ENCODE peak calls at places on chromosomes 16 and 17, in four cellular contexts. One of them, this sample, is unnamed.

GRCh38 chr16:87812200-87812656 is 46.4 kb upstream of the KLHDC4 start:
- DNase-seq in H1: no peak
- DNase-seq in HepG2: peak; percentile 68
- DNase-seq in K562: no peak
- DNase-seq in this sample: no peak

GRCh38 chr16:69465881-69466280 is 41.5 kb downstream of the CYB5B start:
- DNase-seq in H1: no peak
- DNase-seq in HepG2: peak; percentile 87
- DNase-seq in K562: no peak
- DNase-seq in this sample: no peak

GRCh38 chr16:88195911-88196465 is 186.8 kb upstream of the ZNF469 start:
- DNase-seq in H1: no peak
- DNase-seq in HepG2: no peak
- DNase-seq in K562: no peak
- DNase-seq in this sample: no peak

GRCh38 chr17:57242148-57242547 is 14.2 kb upstream of the MSI2 start:
- DNase-seq in H1: no peak
- DNase-seq in HepG2: no peak
- DNase-seq in K562: no peak
- DNase-seq in this sample: no peak

GRCh38 chr17:82410014-82410716 is 8.0 kb upstream of the HEXD start:
- DNase-seq in H1: no peak
- DNase-seq in HepG2: no peak
- DNase-seq in K562: no peak
- DNase-seq in this sample: no peak

GRCh38 chr16:70432800-70433455 is 6.0 kb downstream of the ST3GAL2 start:
- DNase-seq in H1: no peak
- DNase-seq in HepG2: no peak
- DNase-seq in K562: peak; percentile 9
- DNase-seq in this sample: no peak

GRCh38 chr17:4230142-4230541 is 33.6 kb downstream of the ANKFY1 start:
- DNase-seq in H1: no peak
- DNase-seq in HepG2: no peak
- DNase-seq in K562: no peak
- DNase-seq in this sample: peak; percentile 74

GRCh38 chr16:90048737-90049330 is 28.3 kb downstream of the PRDM7 start:
- DNase-seq in H1: no peak
- DNase-seq in HepG2: no peak
- DNase-seq in K562: no peak
- DNase-seq in this sample: no peak

GRCh38 chr16:49939495-49939894 is 83.6 kb upstream of the ZNF423 start:
- DNase-seq in H1: no peak
- DNase-seq in HepG2: no peak
- DNase-seq in K562: no peak
- DNase-seq in this sample: no peak

GRCh38 chr16:85192736-85193493 is 80.6 kb upstream of the CIBAR2 start:
- DNase-seq in H1: no peak
- DNase-seq in HepG2: no peak
- DNase-seq in K562: no peak
- DNase-seq in this sample: no peak

GRCh38 chr16:63983401-63983800 is 1138.5 kb downstream of the CDH11 start:
- DNase-seq in H1: no peak
- DNase-seq in HepG2: no peak
- DNase-seq in K562: no peak
- DNase-seq in this sample: no peak

GRCh38 chr17:30939059-30939689 is 17.4 kb downstream of the ADAP2 start:
- DNase-seq in H1: no peak
- DNase-seq in HepG2: no peak
- DNase-seq in K562: no peak
- DNase-seq in this sample: no peak

GRCh38 chr17:63537991-63538692 is 12.1 kb upstream of the DCAF7 start:
- DNase-seq in H1: no peak
- DNase-seq in HepG2: no peak
- DNase-seq in K562: peak; percentile 63
- DNase-seq in this sample: no peak

GRCh38 chr16:26985100-26986065 is 81.3 kb upstream of the C16orf82 start:
- DNase-seq in H1: peak; percentile 13
- DNase-seq in HepG2: no peak
- DNase-seq in K562: no peak
- DNase-seq in this sample: no peak

GRCh38 chr16:74558873-74559272 is 48.0 kb downstream of the GLG1 start:
- DNase-seq in H1: no peak
- DNase-seq in HepG2: no peak
- DNase-seq in K562: no peak
- DNase-seq in this sample: no peak

GRCh38 chr17:60599220-60599619 is 773 bp upstream of the PPM1D start:
- DNase-seq in H1: no peak
- DNase-seq in HepG2: no peak
- DNase-seq in K562: peak; percentile 22
- DNase-seq in this sample: no peak

GRCh38 chr16:2497116-2497630 is 16.6 kb upstream of the ATP6V0C start:
- DNase-seq in H1: no peak
- DNase-seq in HepG2: no peak
- DNase-seq in K562: peak; percentile 88
- DNase-seq in this sample: no peak

GRCh38 chr17:47266782-47267181 is 13.2 kb downstream of the ITGB3 start:
- DNase-seq in H1: no peak
- DNase-seq in HepG2: no peak
- DNase-seq in K562: no peak
- DNase-seq in this sample: no peak

GRCh38 chr17:47267354-47267828 is 13.8 kb downstream of the ITGB3 start:
- DNase-seq in H1: no peak
- DNase-seq in HepG2: peak; percentile 30
- DNase-seq in K562: no peak
- DNase-seq in this sample: peak; percentile 20

GRCh38 chr17:47264171-47264570 is 10.5 kb downstream of the ITGB3 start:
- DNase-seq in H1: no peak
- DNase-seq in HepG2: no peak
- DNase-seq in K562: no peak
- DNase-seq in this sample: no peak

GRCh38 chr17:47262586-47262985 is 9.0 kb downstream of the ITGB3 start:
- DNase-seq in H1: no peak
- DNase-seq in HepG2: no peak
- DNase-seq in K562: no peak
- DNase-seq in this sample: no peak

DNA sequence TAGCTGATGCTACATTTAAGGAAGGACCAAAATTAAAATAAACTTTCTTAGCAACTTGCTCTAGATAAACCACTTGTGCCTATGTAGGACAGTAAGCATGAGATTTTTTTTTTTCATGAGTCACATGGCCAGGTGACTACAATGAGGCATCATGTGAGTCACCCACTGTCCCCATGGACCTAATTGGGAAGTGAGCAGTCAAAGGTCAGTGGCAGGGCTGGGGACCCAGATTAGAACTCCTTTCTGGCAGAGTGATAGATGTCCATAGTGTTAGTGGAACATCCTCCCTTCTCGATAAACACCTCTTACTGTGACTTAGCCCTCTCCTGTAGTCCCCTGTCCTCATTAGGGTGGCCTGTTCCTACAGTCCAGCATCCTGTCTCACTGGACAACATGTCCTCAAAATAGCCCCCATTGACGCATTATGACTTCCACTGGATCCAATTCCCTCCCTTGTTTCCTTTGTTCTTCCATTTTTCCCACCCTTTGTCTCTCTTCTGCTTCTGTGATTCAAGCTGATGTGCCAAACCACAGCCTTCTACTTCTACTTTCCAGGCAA is 12.4 kb downstream of the ITGB3 start:
- DNase-seq in H1: no peak
- DNase-seq in HepG2: peak; percentile 48
- DNase-seq in K562: peak; percentile 57
- DNase-seq in this sample: no peak
- TF ChIP-seq RNF2 in H1: no peak
- TF ChIP-seq RNF2 in HepG2: no peak
- TF ChIP-seq RNF2 in K562: no peak
- TF ChIP-seq RNF2 in this sample: no peak

GRCh38 chr17:50588391-50589111 is 28.0 kb downstream of the CACNA1G start:
- DNase-seq in H1: no peak
- DNase-seq in HepG2: no peak
- DNase-seq in K562: no peak
- DNase-seq in this sample: no peak
- TF ChIP-seq RNF2 in H1: no peak
- TF ChIP-seq RNF2 in HepG2: no peak
- TF ChIP-seq RNF2 in K562: no peak
- TF ChIP-seq RNF2 in this sample: no peak

GRCh38 chr17:32124985-32125847 is 17.1 kb upstream of the RHOT1 start:
- DNase-seq in H1: no peak
- DNase-seq in HepG2: no peak
- DNase-seq in K562: no peak
- DNase-seq in this sample: peak; percentile 57
- TF ChIP-seq RNF2 in H1: no peak
- TF ChIP-seq RNF2 in HepG2: no peak
- TF ChIP-seq RNF2 in K562: no peak
- TF ChIP-seq RNF2 in this sample: no peak

DNA sequence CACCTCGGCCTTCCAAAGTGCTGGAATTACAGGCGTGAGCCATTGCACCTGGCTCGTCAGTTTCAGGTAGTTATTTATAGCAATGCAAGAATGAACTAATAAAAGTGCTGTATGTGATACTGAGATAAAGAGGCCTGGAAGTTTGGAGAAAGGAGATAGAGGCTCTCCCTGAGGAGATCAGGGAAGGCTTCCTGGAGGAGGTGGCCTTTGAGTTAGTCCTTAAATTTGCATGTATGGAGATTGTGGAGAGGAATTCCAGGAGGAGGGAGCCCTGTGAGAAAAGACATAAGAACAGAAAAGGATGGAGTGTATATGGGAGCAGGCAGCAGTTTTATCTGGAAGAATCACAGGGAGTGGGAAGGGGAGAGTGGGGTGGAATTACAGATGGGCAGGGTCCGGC is 276.6 kb upstream of the EEF2KMT start:
- DNase-seq in H1: no peak
- DNase-seq in HepG2: no peak
- DNase-seq in K562: no peak
- DNase-seq in this sample: no peak
- TF ChIP-seq RNF2 in H1: no peak
- TF ChIP-seq RNF2 in HepG2: no peak
- TF ChIP-seq RNF2 in K562: no peak
- TF ChIP-seq RNF2 in this sample: no peak

GRCh38 chr17:18247613-18248001 is 10.9 kb downstream of the FLII start:
- DNase-seq in H1: no peak
- DNase-seq in HepG2: no peak
- DNase-seq in K562: no peak
- DNase-seq in this sample: no peak

GRCh38 chr17:18248811-18249210 is 9.7 kb downstream of the FLII start:
- DNase-seq in H1: no peak
- DNase-seq in HepG2: no peak
- DNase-seq in K562: no peak
- DNase-seq in this sample: no peak

GRCh38 chr17:18250259-18250658 is 8.3 kb downstream of the FLII start:
- DNase-seq in H1: no peak
- DNase-seq in HepG2: no peak
- DNase-seq in K562: no peak
- DNase-seq in this sample: no peak

GRCh38 chr17:18246880-18247612 is 11.5 kb downstream of the FLII start:
- DNase-seq in H1: peak; percentile 83
- DNase-seq in HepG2: no peak
- DNase-seq in K562: peak; percentile 90
- DNase-seq in this sample: peak; percentile 73

DNA sequence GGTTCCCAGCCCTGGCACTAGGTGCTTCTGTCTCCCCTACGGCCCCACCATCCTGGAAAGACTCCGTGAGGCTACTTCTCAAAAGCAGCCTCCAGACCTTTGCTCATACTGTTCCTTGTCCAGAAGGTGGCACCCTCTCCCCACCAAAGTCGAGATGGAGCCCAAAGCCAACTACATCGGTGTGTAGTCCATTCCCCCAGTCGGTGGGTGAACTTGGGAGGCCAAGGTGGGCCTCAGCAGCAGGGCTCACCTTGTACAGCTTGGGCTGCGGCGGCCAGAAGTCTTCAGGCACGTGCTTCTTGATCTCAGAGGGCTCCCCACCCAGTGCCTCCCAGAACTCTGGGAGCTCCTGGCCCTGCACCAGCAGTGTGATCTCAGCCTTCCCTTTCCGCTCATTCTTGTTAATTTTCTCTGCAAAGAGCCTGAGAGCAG is 10.2 kb downstream of the FLII start:
- DNase-seq in H1: no peak
- DNase-seq in HepG2: peak; percentile 56
- DNase-seq in K562: peak; percentile 57
- DNase-seq in this sample: peak; percentile 98
- TF ChIP-seq RNF2 in H1: no peak
- TF ChIP-seq RNF2 in HepG2: no peak
- TF ChIP-seq RNF2 in K562: no peak
- TF ChIP-seq RNF2 in this sample: no peak

DNA sequence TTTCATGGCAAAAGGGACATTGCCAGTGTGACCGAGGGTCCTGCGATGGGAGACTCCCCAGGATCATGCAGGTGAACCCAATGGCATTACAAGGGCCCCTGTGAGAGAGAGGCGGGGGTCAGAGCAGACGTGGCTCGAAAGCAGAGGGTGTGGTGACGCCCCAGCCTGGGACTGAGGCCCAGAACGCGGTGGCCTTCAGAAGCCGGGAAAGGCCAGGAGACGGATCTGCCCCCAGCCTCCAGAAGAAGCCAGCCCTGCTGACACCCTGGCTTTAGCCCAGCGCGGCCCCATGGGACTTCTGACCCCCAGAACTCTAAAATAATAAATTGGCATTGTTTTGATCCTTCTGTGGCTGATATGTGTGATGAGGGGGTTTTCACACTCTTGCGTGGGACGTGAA is 17.4 kb upstream of the ENPP7 start:
- DNase-seq in H1: no peak
- DNase-seq in HepG2: no peak
- DNase-seq in K562: no peak
- DNase-seq in this sample: no peak
- TF ChIP-seq RNF2 in H1: no peak
- TF ChIP-seq RNF2 in HepG2: no peak
- TF ChIP-seq RNF2 in K562: no peak
- TF ChIP-seq RNF2 in this sample: no peak

GRCh38 chr16:4200781-4201137 is 41.1 kb downstream of the SRL start:
- DNase-seq in H1: no peak
- DNase-seq in HepG2: no peak
- DNase-seq in K562: no peak
- DNase-seq in this sample: no peak

GRCh38 chr16:4205971-4206370 is 35.9 kb downstream of the SRL start:
- DNase-seq in H1: no peak
- DNase-seq in HepG2: no peak
- DNase-seq in K562: no peak
- DNase-seq in this sample: no peak

GRCh38 chr16:4200000-4200780 is 41.7 kb downstream of the SRL start:
- DNase-seq in H1: no peak
- DNase-seq in HepG2: peak; percentile 50
- DNase-seq in K562: peak; percentile 73
- DNase-seq in this sample: peak; percentile 74

GRCh38 chr16:4203748-4204147 is 38.1 kb downstream of the SRL start:
- DNase-seq in H1: no peak
- DNase-seq in HepG2: no peak
- DNase-seq in K562: no peak
- DNase-seq in this sample: no peak

GRCh38 chr16:4202615-4203014 is 39.3 kb downstream of the SRL start:
- DNase-seq in H1: no peak
- DNase-seq in HepG2: no peak
- DNase-seq in K562: no peak
- DNase-seq in this sample: no peak
- TF ChIP-seq RNF2 in H1: no peak
- TF ChIP-seq RNF2 in HepG2: no peak
- TF ChIP-seq RNF2 in K562: no peak
- TF ChIP-seq RNF2 in this sample: no peak

This sample was measured in A549.